ENCODE peak calls at places on chromosomes 4 and X, in six cellular contexts. T is CD4-positive, CD25-positive, alpha-beta regulatory T cell; R is astrocyte; F is OCI-LY7; N is right cardiac atrium; G is upper lobe of right lung. Q is an unnamed sample. For H3K4me1, the result is how much of the 10 kb centered on the place peaks cover.

GRCh38 chr4:164508836-164509235 is 245.1 kb upstream of the SMIM31 start:
- DNase-seq in R (no peak), T (no peak), N (no peak), G (no peak), F (no peak), Q (no peak)

GRCh38 chr4:1869530-1870327 is 1.5 kb upstream of the NSD2 start:
- DNase-seq in R (no peak), T (no peak), F (no peak), N (peak), G (no peak), Q (no peak)

GRCh38 chr4:109462297-109462696 is 28.7 kb downstream of the SEC24B start:
- DNase-seq in N (no peak), T (no peak), R (no peak), F (no peak), G (no peak), Q (no peak)

GRCh38 chrX:53288173-53288572 is 6.8 kb upstream of the IQSEC2 start:
- DNase-seq in G (no peak), N (peak), R (no peak), F (no peak), T (peak), Q (peak)

GRCh38 chr4:66555301-66555700 is 885.0 kb upstream of the EPHA5 start:
- DNase-seq in N (no peak), G (no peak), F (no peak), R (peak), T (no peak), Q (peak)

GRCh38 chr4:143185253-143186107 is 763 bp downstream of the USP38 start:
- DNase-seq in R (no peak), G (no peak), F (peak), N (peak), T (no peak), Q (peak)

GRCh38 chr4:87541521-87541920 is 12.3 kb upstream of the SPARCL1 start:
- DNase-seq in G (no peak), N (no peak), R (no peak), F (no peak), T (no peak), Q (no peak)

GRCh38 chr4:85244638-85245037 is 230.3 kb upstream of the ARHGAP24 start:
- DNase-seq in G (no peak), T (no peak), N (no peak), F (no peak), R (no peak), Q (no peak)

GRCh38 chrX:10486373-10486772 is 134.0 kb downstream of the MID1 start:
- DNase-seq in N (no peak), R (peak), F (no peak), T (no peak), G (no peak), Q (peak)

GRCh38 chr4:11232004-11232403 is 196.7 kb downstream of the HS3ST1 start:
- DNase-seq in T (no peak), G (no peak), N (no peak), F (no peak), R (peak), Q (no peak)

GRCh38 chrX:151396042-151396826 is 772 bp upstream of the VMA21 start:
- DNase-seq in N (no peak), G (peak), F (peak), R (peak), T (peak), Q (peak)

GRCh38 chr4:165874799-165875371 is 1.8 kb downstream of the TLL1 start:
- DNase-seq in F (no peak), T (no peak), R (no peak), G (peak), N (peak), Q (no peak)

GRCh38 chrX:103215037-103215767 is at the start of gene BEX4:
- DNase-seq in G (peak), T (peak), F (no peak), R (peak), N (peak), Q (peak)

GRCh38 chr4:144589512-144589911 is 56.4 kb upstream of the HHIP start:
- DNase-seq in G (no peak), F (no peak), R (no peak), N (no peak), T (no peak), Q (no peak)

GRCh38 chr4:123449780-123450179 is 53.2 kb downstream of the SPRY1 start:
- DNase-seq in T (no peak), F (peak), R (peak), N (no peak), G (no peak), Q (no peak)

GRCh38 chr4:73867783-73868182 is 1.4 kb upstream of the CXCL1 start:
- DNase-seq in N (no peak), R (no peak), F (no peak), T (no peak), G (no peak), Q (no peak)

GRCh38 chr4:1766336-1767057 is 26.6 kb upstream of the FGFR3 start:
- DNase-seq in F (no peak), G (no peak), R (no peak), T (no peak), N (no peak), Q (no peak)

GRCh38 chrX:97215166-97215565 is 331.5 kb downstream of the RPA4 start:
- DNase-seq in N (no peak), F (no peak), R (peak), T (no peak), G (no peak), Q (no peak)

GRCh38 chr4:74328501-74328900 is 20.2 kb downstream of the EPGN start:
- DNase-seq in N (no peak), T (no peak), G (no peak), R (no peak), F (no peak), Q (peak)

GRCh38 chrX:18102006-18102405 is 118.7 kb downstream of the BEND2 start:
- DNase-seq in G (no peak), T (no peak), F (no peak), R (no peak), N (no peak), Q (no peak)

GRCh38 chr4:176549161-176549865 is 229.5 kb downstream of the SPCS3 start:
- DNase-seq in T (no peak), F (no peak), G (no peak), R (peak), N (no peak), Q (peak)

GRCh38 chr4:69764311-69764710 is 3.9 kb upstream of the SULT1B1 start:
- DNase-seq in F (no peak), G (no peak), R (no peak), T (peak), N (no peak), Q (no peak)

GRCh38 chr4:187090401-187090800 is 366.7 kb upstream of the FAT1 start:
- DNase-seq in R (peak), G (no peak), T (no peak), N (no peak), F (no peak), Q (peak)

GRCh38 chr4:98658287-98659105 is at the start of gene TSPAN5:
- DNase-seq in G (peak), T (peak), F (peak), N (peak), R (peak), Q (peak)

GRCh38 chr4:2797188-2797544 is 4.3 kb downstream of the SH3BP2 start:
- DNase-seq in N (no peak), R (no peak), G (peak), F (no peak), T (no peak), Q (no peak)

GRCh38 chr4:84529169-84529751 is 30.2 kb upstream of the NKX6-1 start:
- DNase-seq in N (no peak), R (no peak), F (peak), T (peak), G (no peak), Q (peak)

GRCh38 chr4:7291372-7292135 is 99.2 kb downstream of the SORCS2 start:
- DNase-seq in R (peak), F (no peak), G (no peak), N (peak), T (no peak), Q (no peak)

GRCh38 chr4:3527914-3528876 is 4.0 kb downstream of the LRPAP1 start:
- DNase-seq in N (no peak), R (no peak), G (peak), F (no peak), T (no peak), Q (no peak)

GRCh38 chrX:149453911-149454820 is 50.9 kb downstream of the IDS start:
- DNase-seq in F (no peak), N (no peak), R (no peak), G (no peak), T (no peak), Q (no peak)

GRCh38 chrX:50920132-50920531 is 9.6 kb downstream of the BMP15 start:
- DNase-seq in G (no peak), R (peak), F (no peak), T (no peak), N (no peak), Q (peak)

GRCh38 chr4:1571165-1571908 is 112.8 kb downstream of the FAM53A start:
- DNase-seq in G (no peak), R (no peak), T (no peak), F (no peak), N (peak), Q (no peak)

GRCh38 chr4:173656898-173657297 is 126.9 kb upstream of the HAND2 start:
- DNase-seq in T (no peak), N (no peak), R (no peak), G (no peak), F (no peak), Q (no peak)

GRCh38 chr4:73440653-73441052 is 4.6 kb downstream of the AFP start:
- DNase-seq in T (no peak), N (no peak), F (no peak), G (no peak), R (no peak), Q (no peak)

GRCh38 chr4:41209901-41210300 is 4.4 kb downstream of the APBB2 start:
- DNase-seq in G (no peak), R (no peak), F (no peak), T (no peak), N (no peak), Q (no peak)
- H3K4me1 ChIP-seq in G (under half), R (under half), F (under half), T (under half), N (under half), Q (half or more)

DNA sequence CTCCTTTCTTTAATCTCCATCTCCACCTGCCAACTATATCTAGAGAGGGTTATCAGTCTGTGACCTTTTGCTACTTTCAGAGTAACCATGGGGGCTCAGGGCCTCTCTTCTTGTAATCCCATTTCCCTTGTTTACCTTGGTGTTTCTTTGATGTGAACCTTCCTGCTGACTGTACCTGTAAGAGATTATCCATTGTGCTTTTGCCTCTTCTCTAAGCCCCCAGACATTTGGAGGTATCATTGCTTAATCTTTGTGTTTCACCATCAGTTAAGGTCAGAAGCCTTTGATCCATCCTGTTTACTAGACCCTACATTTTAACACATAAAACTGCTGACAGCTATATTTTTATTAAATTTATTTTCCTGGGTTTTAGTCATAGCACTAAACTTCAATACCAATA is 111.8 kb upstream of the RAP2C start:
- DNase-seq in N (no peak), F (no peak), G (no peak), R (no peak), T (no peak), Q (no peak)
- H3K4me1 ChIP-seq in N (under half), F (under half), G (under half), R (under half), T (under half), Q (under half)

DNA sequence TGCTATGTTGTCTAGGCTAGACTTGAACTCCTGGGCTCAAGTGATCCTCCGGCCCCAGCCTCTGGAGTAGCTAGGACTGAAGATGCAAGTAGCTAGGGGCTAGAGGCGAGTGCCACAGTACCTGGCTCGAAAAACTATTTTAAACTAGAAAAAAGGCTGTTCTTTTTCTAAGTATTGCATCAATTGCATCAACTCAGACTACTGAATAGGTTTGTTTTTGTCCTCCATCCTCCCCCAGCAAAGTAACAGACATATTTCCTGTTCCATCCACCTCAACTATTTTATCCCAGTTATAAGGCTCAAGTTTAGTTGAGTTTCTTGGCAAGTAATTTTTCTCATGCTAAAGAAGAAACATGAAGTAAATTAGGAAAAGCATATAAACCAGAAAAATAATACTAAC is 4.1 kb downstream of the SH3RF1 start:
- DNase-seq in G (no peak), R (no peak), T (no peak), F (no peak), N (no peak), Q (peak)
- H3K4me1 ChIP-seq in G (under half), R (under half), T (under half), F (under half), N (under half), Q (under half)

GRCh38 chr4:77158487-77158861 is 1.5 kb downstream of the CCNG2 start:
- DNase-seq in R (no peak), T (peak), N (no peak), G (no peak), F (no peak), Q (peak)
- H3K4me1 ChIP-seq in R (under half), T (half or more), N (under half), G (under half), F (under half), Q (under half)

GRCh38 chr4:184475096-184475461 is 729 bp upstream of the IRF2 start:
- DNase-seq in T (peak), N (peak), F (peak), R (peak), G (peak), Q (peak)
- H3K4me1 ChIP-seq in T (under half), N (under half), F (under half), R (under half), G (under half), Q (half or more)

DNA sequence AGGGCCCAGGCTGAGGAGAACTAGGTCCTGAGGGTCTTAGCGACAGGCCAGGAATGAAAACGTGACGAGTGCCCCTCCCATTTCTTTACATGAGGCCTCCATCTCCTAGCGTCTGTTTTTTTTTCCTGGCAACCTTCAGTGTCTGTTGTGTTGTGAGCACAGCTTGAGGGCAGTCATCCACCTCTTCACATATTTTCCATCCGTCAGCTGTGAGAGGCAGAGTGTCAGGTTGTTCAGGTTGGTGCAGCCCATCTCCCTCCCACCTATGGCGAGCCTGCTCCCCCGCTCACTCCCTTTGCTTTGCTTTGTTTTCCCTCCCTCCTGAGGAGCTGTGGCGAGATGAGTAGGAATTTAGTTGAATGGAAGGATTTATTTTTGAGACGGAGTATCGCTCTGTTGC is 51.7 kb upstream of the CHRNA9 start:
- DNase-seq in T (no peak), R (no peak), G (no peak), N (no peak), F (no peak), Q (no peak)
- H3K4me1 ChIP-seq in T (under half), R (under half), G (under half), N (under half), F (under half), Q (under half)